ENCODE peak calls at places on chromosome 7, in ten cellular contexts. X is A549, P is uterus, J is ovary, U is suprapubic skin, I is heart left ventricle, T is HCT116, V is IMR-90, B is transverse colon, K is body of pancreas. G is an unnamed sample.

GRCh38 chr7:88792361-88792760 is 3.2 kb downstream of the TEX47 start:
- DNase-seq in P (no peak), B (no peak), K (no peak), X (no peak), U (no peak), V (no peak), J (no peak), I (no peak), T (no peak), G (no peak)

GRCh38 chr7:103347507-103348267 is at the start of gene PSMC2:
- DNase-seq in T (peak), K (peak), X (peak), J (peak), U (no peak), V (peak), B (peak), I (peak), P (peak), G (peak)

GRCh38 chr7:23106491-23106800 is 861 bp downstream of the KLHL7 start:
- DNase-seq in I (no peak), B (peak), P (no peak), X (no peak), J (no peak), V (no peak), K (no peak), T (no peak), U (no peak), G (no peak)

GRCh38 chr7:133805426-133805825 is 321.7 kb upstream of the LRGUK start:
- DNase-seq in J (no peak), T (no peak), K (no peak), U (no peak), P (no peak), X (no peak), V (no peak), I (no peak), B (no peak), G (no peak)

GRCh38 chr7:8260871-8261707 is 878 bp downstream of the ICA1 start:
- DNase-seq in I (peak), U (peak), J (peak), T (no peak), V (no peak), P (peak), X (peak), K (peak), B (peak), G (peak)

GRCh38 chr7:137025469-137026175 is 157.2 kb downstream of the CHRM2 start:
- DNase-seq in I (no peak), K (no peak), T (no peak), U (no peak), P (no peak), B (no peak), V (peak), J (no peak), X (no peak), G (no peak)

GRCh38 chr7:117375380-117375779 is 51.9 kb downstream of the ASZ1 start:
- DNase-seq in K (no peak), B (no peak), X (no peak), P (no peak), J (no peak), I (no peak), T (no peak), V (peak), U (no peak), G (no peak)

GRCh38 chr7:121278120-121279021 is 50.4 kb upstream of the WNT16 start:
- DNase-seq in I (no peak), X (no peak), T (no peak), K (no peak), B (no peak), V (peak), J (no peak), U (no peak), P (no peak), G (no peak)

GRCh38 chr7:122339145-122339904 is 34.8 kb upstream of the FEZF1 start:
- DNase-seq in K (no peak), I (no peak), V (no peak), P (no peak), J (no peak), U (no peak), T (no peak), B (no peak), X (no peak), G (no peak)

GRCh38 chr7:151888716-151889115 is 11.8 kb upstream of the PRKAG2 start:
- DNase-seq in I (no peak), K (no peak), T (no peak), X (no peak), P (peak), B (no peak), J (no peak), U (no peak), V (no peak), G (peak)

GRCh38 chr7:21566094-21566493 is 23.3 kb downstream of the DNAH11 start:
- DNase-seq in U (no peak), T (no peak), X (no peak), J (no peak), P (no peak), K (no peak), B (no peak), I (no peak), V (no peak), G (no peak)

GRCh38 chr7:22486597-22486996 is 13.4 kb downstream of the STEAP1B start:
- DNase-seq in X (no peak), V (no peak), B (no peak), I (no peak), P (no peak), K (no peak), J (no peak), U (no peak), T (no peak), G (no peak)

GRCh38 chr7:155808551-155809331 is 3.5 kb downstream of the SHH start:
- DNase-seq in P (no peak), X (peak), J (no peak), K (peak), U (no peak), T (no peak), V (no peak), I (no peak), B (peak), G (no peak)

GRCh38 chr7:28062197-28062988 is 118.2 kb downstream of the JAZF1 start:
- DNase-seq in X (peak), T (peak), B (peak), P (peak), J (peak), U (no peak), I (peak), V (peak), K (peak), G (peak)

GRCh38 chr7:77687100-77687746 is 9.0 kb upstream of the RSBN1L start:
- DNase-seq in J (no peak), I (no peak), P (no peak), X (no peak), U (no peak), B (no peak), K (no peak), V (peak), T (no peak), G (no peak)

GRCh38 chr7:148940702-148941597 is 56.9 kb upstream of the EZH2 start:
- DNase-seq in J (peak), V (peak), B (peak), U (peak), T (peak), X (peak), K (peak), I (peak), P (peak), G (peak)

GRCh38 chr7:55277916-55278315 is 87.2 kb upstream of the LANCL2 start:
- DNase-seq in I (no peak), B (no peak), V (no peak), K (no peak), T (no peak), P (no peak), J (no peak), U (no peak), X (no peak), G (no peak)

GRCh38 chr7:157007470-157008066 is 2.9 kb downstream of the MNX1 start:
- DNase-seq in K (peak), X (no peak), B (peak), P (no peak), I (no peak), T (no peak), V (no peak), J (no peak), U (peak), G (no peak)

GRCh38 chr7:41323811-41324210 is 379.1 kb downstream of the INHBA start:
- DNase-seq in T (no peak), U (no peak), X (no peak), P (no peak), J (no peak), K (no peak), B (no peak), V (no peak), I (no peak), G (no peak)

GRCh38 chr7:135704074-135704473 is 23.9 kb downstream of the SLC13A4 start:
- DNase-seq in P (no peak), X (peak), J (no peak), V (no peak), T (no peak), U (no peak), K (no peak), I (no peak), B (no peak), G (no peak)

GRCh38 chr7:111414374-111414773 is 147.9 kb downstream of the IMMP2L start:
- DNase-seq in J (no peak), X (no peak), I (no peak), U (no peak), K (no peak), T (no peak), B (no peak), P (no peak), V (no peak), G (no peak)

GRCh38 chr7:4638781-4639575 is 43.1 kb upstream of the FOXK1 start:
- DNase-seq in V (no peak), J (no peak), X (no peak), P (no peak), I (no peak), T (no peak), U (no peak), K (no peak), B (no peak), G (no peak)

GRCh38 chr7:8133955-8134733 is 127.8 kb downstream of the ICA1 start:
- DNase-seq in X (no peak), B (no peak), V (no peak), U (no peak), J (no peak), P (no peak), T (no peak), K (no peak), I (no peak), G (no peak)

GRCh38 chr7:92830532-92831110 is 5.8 kb downstream of the CDK6 start:
- DNase-seq in V (peak), X (no peak), U (no peak), J (no peak), B (no peak), P (no peak), K (no peak), I (no peak), T (no peak), G (no peak)

GRCh38 chr7:108686494-108686893 is 116.8 kb downstream of the DNAJB9 start:
- DNase-seq in P (no peak), V (no peak), K (no peak), B (no peak), J (no peak), I (no peak), T (no peak), X (no peak), U (no peak), G (no peak)

GRCh38 chr7:157962458-157963306 is 624.9 kb downstream of the PTPRN2 start:
- DNase-seq in I (no peak), T (no peak), U (no peak), B (no peak), J (no peak), K (no peak), X (no peak), P (no peak), V (no peak), G (no peak)

GRCh38 chr7:29408841-29409243 is 154.8 kb upstream of the PRR15 start:
- DNase-seq in I (peak), J (no peak), B (peak), P (peak), U (no peak), X (peak), T (peak), K (peak), V (peak), G (no peak)

GRCh38 chr7:85764034-85764433 is 577.2 kb upstream of the SEMA3D start:
- DNase-seq in T (no peak), B (no peak), J (no peak), K (no peak), V (no peak), U (no peak), P (no peak), I (no peak), X (no peak), G (no peak)

GRCh38 chr7:15839415-15840100 is 153.1 kb upstream of the MEOX2 start:
- DNase-seq in K (peak), P (peak), V (no peak), X (no peak), U (peak), I (peak), B (no peak), J (peak), T (no peak), G (peak)

GRCh38 chr7:55191926-55192692 is 173.0 kb upstream of the LANCL2 start:
- DNase-seq in K (no peak), U (no peak), J (no peak), X (no peak), P (no peak), V (peak), I (no peak), T (no peak), B (no peak), G (peak)

GRCh38 chr7:29496355-29497020 is 67.1 kb upstream of the PRR15 start:
- DNase-seq in K (no peak), U (no peak), P (no peak), X (no peak), I (no peak), J (no peak), T (no peak), V (no peak), B (no peak), G (no peak)

GRCh38 chr7:43520201-43520600 is 62.7 kb upstream of the STK17A start:
- DNase-seq in U (no peak), X (no peak), V (no peak), K (no peak), B (no peak), T (no peak), I (no peak), P (no peak), J (no peak), G (no peak)

GRCh38 chr7:100556541-100556940 is 17.2 kb downstream of the SAP25 start:
- DNase-seq in V (peak), K (no peak), T (no peak), B (no peak), U (no peak), I (no peak), P (no peak), J (no peak), X (no peak), G (no peak)

GRCh38 chr7:8435120-8435519 is 1.7 kb downstream of the NXPH1 start:
- DNase-seq in J (no peak), B (no peak), K (no peak), X (no peak), U (no peak), P (no peak), I (no peak), V (no peak), T (no peak), G (no peak)

GRCh38 chr7:117715784-117716445 is 157.3 kb downstream of the CTTNBP2 start:
- DNase-seq in I (no peak), U (no peak), P (no peak), J (no peak), V (peak), K (peak), T (peak), X (peak), B (peak), G (no peak)

GRCh38 chr7:80640841-80641240 is 2.4 kb downstream of the CD36 start:
- DNase-seq in K (no peak), T (no peak), J (no peak), X (no peak), V (peak), U (no peak), I (no peak), B (no peak), P (no peak), G (no peak)

GRCh38 chr7:47488969-47489342 is 93.0 kb downstream of the TNS3 start:
- DNase-seq in X (no peak), V (no peak), J (peak), K (no peak), P (no peak), I (peak), T (no peak), B (no peak), U (no peak), G (no peak)

GRCh38 chr7:67311901-67312300 is 315.3 kb downstream of the TYW1 start:
- DNase-seq in I (no peak), P (no peak), V (peak), B (no peak), J (no peak), U (no peak), T (no peak), K (no peak), X (no peak), G (no peak)

GRCh38 chr7:135386776-135387175 is 123.1 kb downstream of the CNOT4 start:
- DNase-seq in J (no peak), U (no peak), T (no peak), X (no peak), I (no peak), K (no peak), P (no peak), B (no peak), V (no peak), G (no peak)

GRCh38 chr7:104973227-104973626 is 40.8 kb upstream of the KMT2E start:
- DNase-seq in K (no peak), T (no peak), U (no peak), B (no peak), I (no peak), X (no peak), J (no peak), V (no peak), P (no peak), G (no peak)
- TF ChIP-seq POLR2A in K (no peak), T (no peak), U (no peak), B (no peak), I (no peak), X (no peak), J (no peak), V (no peak), P (no peak), G (no peak)

GRCh38 chr7:26195182-26195581 is 5.4 kb downstream of the HNRNPA2B1 start:
- DNase-seq in P (no peak), I (no peak), J (no peak), U (no peak), K (no peak), X (no peak), V (no peak), B (no peak), T (no peak), G (no peak)
- TF ChIP-seq POLR2A in P (no peak), I (no peak), J (no peak), U (no peak), K (no peak), X (no peak), V (no peak), B (no peak), T (no peak), G (no peak)

GRCh38 chr7:101608772-101609713 is 20.1 kb downstream of the MYL10 start:
- DNase-seq in T (no peak), U (no peak), I (no peak), J (no peak), V (no peak), X (no peak), B (peak), P (no peak), K (peak), G (no peak)
- TF ChIP-seq POLR2A in T (no peak), U (no peak), I (no peak), J (no peak), V (no peak), X (no peak), B (no peak), P (no peak), K (no peak), G (no peak)

GRCh38 chr7:98618786-98619185 is 1.7 kb downstream of the NPTX2 start:
- DNase-seq in J (no peak), P (no peak), B (no peak), V (no peak), T (no peak), X (no peak), K (peak), U (no peak), I (no peak), G (no peak)

GRCh38 chr7:98619450-98620321 is 2.6 kb downstream of the NPTX2 start:
- DNase-seq in B (no peak), J (no peak), X (peak), U (no peak), T (no peak), V (peak), I (peak), P (no peak), K (peak), G (no peak)

GRCh38 chr7:98616381-98617050 is 569 bp upstream of the NPTX2 start:
- DNase-seq in B (no peak), K (peak), J (no peak), P (no peak), I (no peak), T (no peak), U (no peak), V (no peak), X (no peak), G (no peak)

GRCh38 chr7:98617960-98618418 is 904 bp downstream of the NPTX2 start:
- DNase-seq in B (no peak), K (no peak), X (no peak), P (no peak), U (no peak), V (no peak), I (no peak), T (no peak), J (no peak), G (no peak)

DNA sequence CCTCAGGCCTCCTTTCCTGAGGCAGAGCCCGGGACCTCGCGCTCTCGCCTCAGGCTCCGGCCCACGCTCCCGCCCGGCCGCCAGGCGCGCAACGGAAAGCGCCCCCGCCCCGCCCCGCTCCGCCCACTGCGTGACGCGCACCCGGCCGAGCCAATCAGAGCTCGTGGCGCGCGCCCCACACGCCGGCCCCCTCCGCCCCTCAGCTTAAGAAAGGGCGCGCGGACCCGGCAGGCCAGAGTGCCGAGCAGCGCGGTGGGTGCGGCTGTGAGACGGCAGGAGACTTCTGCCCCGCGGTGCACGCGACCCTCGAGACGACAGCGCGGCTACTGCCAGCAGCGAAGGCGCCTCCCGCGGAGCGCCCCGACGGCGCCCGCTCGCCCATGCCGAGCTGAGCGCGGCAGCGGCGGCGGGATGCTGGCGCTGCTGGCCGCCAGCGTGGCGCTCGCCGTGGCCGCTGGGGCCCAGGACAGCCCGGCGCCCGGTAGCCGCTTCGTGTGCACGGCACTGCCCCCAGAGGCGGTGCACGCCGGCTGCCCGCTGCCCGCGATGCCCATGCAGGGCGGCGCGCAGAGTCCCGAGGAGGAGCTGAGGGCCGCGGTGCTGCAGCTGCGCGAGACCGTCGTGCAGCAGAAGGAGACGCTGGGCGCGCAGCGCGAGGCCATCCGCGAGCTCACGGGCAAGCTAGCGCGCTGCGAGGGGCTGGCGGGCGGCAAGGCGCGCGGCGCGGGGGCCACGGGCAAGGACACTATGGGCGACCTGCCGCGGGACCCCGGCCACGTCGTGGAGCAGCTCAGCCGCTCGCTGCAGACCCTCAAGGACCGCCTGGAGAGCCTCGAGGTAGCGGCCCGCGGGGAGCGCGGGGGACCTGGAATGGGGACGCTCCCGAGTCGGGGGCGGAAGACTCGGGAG is at the start of gene NPTX2:
- DNase-seq in K (peak), U (no peak), V (no peak), I (peak), X (no peak), J (no peak), T (no peak), P (no peak), B (peak), G (no peak)
- TF ChIP-seq POLR2A in K (peak), U (no peak), V (no peak), I (peak), X (no peak), J (no peak), T (no peak), P (peak), B (no peak), G (no peak)

DNA sequence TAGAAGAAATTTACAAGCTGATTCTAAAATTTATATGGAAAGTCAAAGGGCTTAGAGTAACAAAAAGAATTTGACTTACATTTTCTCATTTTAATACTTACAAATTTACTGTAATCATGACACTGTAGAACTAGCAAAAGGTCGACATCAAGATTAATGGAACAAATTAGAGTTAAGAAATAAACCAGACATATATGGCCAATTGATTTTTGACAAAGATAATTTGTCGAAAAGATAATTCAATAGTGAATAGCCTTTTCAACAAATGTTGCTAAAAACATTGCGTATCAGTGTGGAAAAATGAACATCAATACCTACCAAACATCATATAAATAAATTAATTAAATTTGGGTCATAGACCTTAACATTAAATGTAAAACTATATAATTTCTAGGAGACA is 955.5 kb upstream of the AUTS2 start:
- DNase-seq in K (no peak), I (no peak), P (no peak), T (no peak), X (no peak), B (no peak), V (no peak), J (no peak), U (no peak), G (no peak)
- TF ChIP-seq POLR2A in K (no peak), I (no peak), P (no peak), T (no peak), X (no peak), B (no peak), V (no peak), J (no peak), U (no peak), G (no peak)

GRCh38 chr7:128665057-128665456 is 7.0 kb upstream of the GARIN1A start:
- DNase-seq in I (no peak), V (no peak), P (no peak), K (no peak), B (no peak), X (no peak), J (no peak), T (no peak), U (no peak), G (no peak)
- TF ChIP-seq POLR2A in I (no peak), V (no peak), P (no peak), K (no peak), B (no peak), X (no peak), J (no peak), T (no peak), U (no peak), G (no peak)

G was measured in sigmoid colon.